ENCODE peak calls at places on chromosomes 1 and 21, in six cellular contexts. L is A549, K is endothelial cell of umbilical vein, A is K562, Y is GM12878, C is HepG2. Q is an unnamed sample.

GRCh38 chr1:55071477-55071876 is 32.1 kb downstream of the PCSK9 start:
- DNase-seq in L (peak), K (peak), A (peak), Y (no peak), C (peak), Q (peak)

GRCh38 chr1:214402583-214403216 is 121.7 kb downstream of the SMYD2 start:
- DNase-seq in L (peak), K (peak), A (no peak), Y (no peak), C (no peak), Q (no peak)

GRCh38 chr1:190754769-190755168 is 277.1 kb upstream of the BRINP3 start:
- DNase-seq in L (peak), K (peak), A (peak), Y (no peak), C (peak), Q (peak)

GRCh38 chr1:20366766-20367602 is 76.3 kb downstream of the VWA5B1 start:
- DNase-seq in L (peak), K (peak), A (peak), Y (no peak), C (peak), Q (no peak)

GRCh38 chr1:57883145-57883699 is 459.4 kb upstream of the DAB1 start:
- DNase-seq in L (no peak), K (no peak), A (no peak), Y (no peak), C (no peak), Q (no peak)

GRCh38 chr1:226325178-226325577 is 16.2 kb upstream of the LIN9 start:
- DNase-seq in L (peak), K (no peak), A (no peak), Y (no peak), C (no peak), Q (no peak)

GRCh38 chr1:9280015-9280860 is 12.5 kb upstream of the SPSB1 start:
- DNase-seq in L (peak), K (peak), A (peak), Y (no peak), C (peak), Q (peak)

GRCh38 chr1:244964112-244964971 is 100.0 kb upstream of the HNRNPU start:
- DNase-seq in L (peak), K (peak), A (no peak), Y (no peak), C (peak), Q (peak)

GRCh38 chr1:84103197-84103992 is 40.7 kb upstream of the PRKACB start:
- DNase-seq in L (peak), K (peak), A (peak), Y (no peak), C (peak), Q (peak)

GRCh38 chr1:50829010-50829958 is 130.8 kb downstream of the FAF1 start:
- DNase-seq in L (no peak), K (peak), A (no peak), Y (no peak), C (no peak), Q (no peak)

GRCh38 chr1:162019436-162019835 is 4.2 kb downstream of the OLFML2B start:
- DNase-seq in L (no peak), K (no peak), A (no peak), Y (no peak), C (no peak), Q (no peak)

GRCh38 chr1:43975249-43975961 is 645 bp downstream of the ATP6V0B start:
- DNase-seq in L (no peak), K (peak), A (peak), Y (no peak), C (no peak), Q (peak)

GRCh38 chr1:47930215-47930885 is 66.8 kb downstream of the TRABD2B start:
- DNase-seq in L (no peak), K (no peak), A (no peak), Y (no peak), C (no peak), Q (no peak)

GRCh38 chr1:53605181-53605580 is 133.8 kb downstream of the GLIS1 start:
- DNase-seq in L (no peak), K (no peak), A (no peak), Y (no peak), C (no peak), Q (no peak)

GRCh38 chr1:211386931-211387330 is 60.3 kb downstream of the TRAF5 start:
- DNase-seq in L (no peak), K (no peak), A (no peak), Y (no peak), C (no peak), Q (no peak)

GRCh38 chr1:186747661-186748060 is 67.4 kb upstream of the PTGS2 start:
- DNase-seq in L (no peak), K (no peak), A (no peak), Y (no peak), C (no peak), Q (no peak)

GRCh38 chr1:59128784-59129227 is 168.1 kb upstream of the FGGY start:
- DNase-seq in L (no peak), K (peak), A (no peak), Y (no peak), C (no peak), Q (no peak)

GRCh38 chr1:116111196-116112021 is at the start of gene MAB21L3:
- DNase-seq in L (no peak), K (no peak), A (no peak), Y (peak), C (no peak), Q (no peak)

GRCh38 chr1:91166106-91166712 is 144.4 kb upstream of the ZNF644 start:
- DNase-seq in L (peak), K (peak), A (peak), Y (no peak), C (peak), Q (peak)

GRCh38 chr1:156693858-156694562 is 11.4 kb downstream of the CRABP2 start:
- DNase-seq in L (peak), K (no peak), A (peak), Y (no peak), C (no peak), Q (no peak)

GRCh38 chr1:180632326-180633088 is 685 bp downstream of the XPR1 start:
- DNase-seq in L (peak), K (peak), A (peak), Y (no peak), C (peak), Q (no peak)

GRCh38 chr1:109655624-109656519 is at the start of gene GSTM4:
- DNase-seq in L (peak), K (peak), A (peak), Y (peak), C (peak), Q (peak)

GRCh38 chr21:37986751-37987399 is 70.6 kb upstream of the KCNJ6 start:
- DNase-seq in L (peak), K (no peak), A (no peak), Y (no peak), C (no peak), Q (no peak)

GRCh38 chr1:112265946-112266345 is 130.1 kb upstream of the CTTNBP2NL start:
- DNase-seq in L (no peak), K (no peak), A (no peak), Y (no peak), C (no peak), Q (no peak)

GRCh38 chr1:228101994-228102790 is 933 bp downstream of the C1orf35 start:
- DNase-seq in L (peak), K (peak), A (peak), Y (no peak), C (no peak), Q (peak)

GRCh38 chr1:201280884-201281283 is 2.4 kb upstream of the PKP1 start:
- DNase-seq in L (no peak), K (no peak), A (no peak), Y (no peak), C (no peak), Q (no peak)

GRCh38 chr1:204404629-204405028 is 7.0 kb downstream of the PPP1R15B start:
- DNase-seq in L (no peak), K (no peak), A (no peak), Y (no peak), C (peak), Q (no peak)

GRCh38 chr1:3775498-3776230 is 3.1 kb downstream of the SMIM1 start:
- DNase-seq in L (peak), K (no peak), A (peak), Y (no peak), C (peak), Q (peak)

GRCh38 chr1:26913389-26913753 is 404 bp downstream of the NR0B2 start:
- DNase-seq in L (no peak), K (no peak), A (peak), Y (no peak), C (no peak), Q (no peak)

GRCh38 chr1:206004821-206005220 is 1.6 kb upstream of the RAB7B start:
- DNase-seq in L (no peak), K (no peak), A (no peak), Y (no peak), C (no peak), Q (no peak)

GRCh38 chr1:175035860-175036259 is 12.6 kb upstream of the MRPS14 start:
- DNase-seq in L (no peak), K (no peak), A (no peak), Y (no peak), C (no peak), Q (no peak)

GRCh38 chr1:206705187-206705586 is 20.5 kb downstream of the MAPKAPK2 start:
- DNase-seq in L (no peak), K (no peak), A (peak), Y (no peak), C (no peak), Q (no peak)

GRCh38 chr1:160326393-160326792 is 16.7 kb downstream of the COPA start:
- DNase-seq in L (no peak), K (no peak), A (no peak), Y (no peak), C (no peak), Q (peak)

GRCh38 chr1:192860478-192861185 is 51.8 kb downstream of the RGS2 start:
- DNase-seq in L (no peak), K (no peak), A (no peak), Y (no peak), C (no peak), Q (no peak)

GRCh38 chr1:54851406-54851805 is 35.6 kb downstream of the DHCR24 start:
- DNase-seq in L (no peak), K (no peak), A (no peak), Y (no peak), C (no peak), Q (no peak)

GRCh38 chr1:18926315-18927081 is 24.1 kb upstream of the ALDH4A1 start:
- DNase-seq in L (peak), K (peak), A (peak), Y (peak), C (no peak), Q (peak)

GRCh38 chr1:28173151-28173979 is 3.1 kb downstream of the PTAFR start:
- DNase-seq in L (no peak), K (no peak), A (no peak), Y (no peak), C (peak), Q (no peak)

GRCh38 chr1:18940303-18941020 is 16.0 kb downstream of the IFFO2 start:
- DNase-seq in L (no peak), K (no peak), A (no peak), Y (no peak), C (no peak), Q (no peak)

GRCh38 chr1:110606784-110607662 is 865 bp upstream of the KCNA2 start:
- DNase-seq in L (no peak), K (peak), A (no peak), Y (no peak), C (no peak), Q (no peak)

GRCh38 chr1:197924516-197925123 is 7.4 kb downstream of the LHX9 start:
- DNase-seq in L (peak), K (peak), A (peak), Y (no peak), C (peak), Q (peak)

GRCh38 chr1:98045211-98046030 is 124.6 kb upstream of the DPYD start:
- DNase-seq in L (peak), K (peak), A (no peak), Y (no peak), C (no peak), Q (no peak)

GRCh38 chr1:98044071-98044697 is 123.3 kb upstream of the DPYD start:
- DNase-seq in L (no peak), K (peak), A (no peak), Y (no peak), C (no peak), Q (no peak)

GRCh38 chr1:98044766-98045165 is 123.9 kb upstream of the DPYD start:
- DNase-seq in L (no peak), K (peak), A (no peak), Y (no peak), C (no peak), Q (no peak)

GRCh38 chr1:98048234-98048633 is 127.4 kb upstream of the DPYD start:
- DNase-seq in L (peak), K (peak), A (peak), Y (no peak), C (peak), Q (peak)

DNA sequence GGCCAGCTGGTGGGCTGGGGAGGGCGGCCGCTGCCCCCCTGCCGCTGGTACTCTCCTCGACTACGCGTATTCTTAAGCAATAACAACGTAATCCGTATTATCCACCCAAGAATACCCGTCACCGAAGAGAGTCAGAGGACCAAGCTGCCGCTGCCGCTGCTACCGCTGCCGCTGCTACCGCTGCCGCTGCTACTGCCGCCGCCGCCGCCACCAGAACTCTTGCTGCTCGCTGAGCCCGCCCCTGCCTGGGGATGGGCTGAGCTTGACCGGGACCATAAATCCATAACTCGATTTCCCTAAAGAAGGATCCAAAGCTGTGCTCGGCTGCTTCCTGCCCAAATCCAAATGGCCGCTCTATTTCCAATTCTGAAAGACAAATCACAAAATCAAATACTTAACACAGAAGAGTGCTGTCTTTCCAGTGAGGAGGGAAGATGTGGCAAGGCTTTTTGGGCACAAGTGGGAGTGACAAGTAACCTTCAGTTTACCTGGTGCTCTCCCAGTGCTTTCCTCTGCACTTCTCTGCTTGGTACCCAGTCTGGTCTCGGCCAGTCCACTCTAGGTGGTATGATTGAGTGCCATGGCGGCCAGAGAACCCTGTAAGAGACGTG is 125.3 kb upstream of the DPYD start:
- DNase-seq in L (peak), K (peak), A (no peak), Y (no peak), C (no peak), Q (no peak)
- TF ChIP-seq POLR2A in L (peak), K (no peak), A (no peak), Y (no peak), C (no peak), Q (no peak)

DNA sequence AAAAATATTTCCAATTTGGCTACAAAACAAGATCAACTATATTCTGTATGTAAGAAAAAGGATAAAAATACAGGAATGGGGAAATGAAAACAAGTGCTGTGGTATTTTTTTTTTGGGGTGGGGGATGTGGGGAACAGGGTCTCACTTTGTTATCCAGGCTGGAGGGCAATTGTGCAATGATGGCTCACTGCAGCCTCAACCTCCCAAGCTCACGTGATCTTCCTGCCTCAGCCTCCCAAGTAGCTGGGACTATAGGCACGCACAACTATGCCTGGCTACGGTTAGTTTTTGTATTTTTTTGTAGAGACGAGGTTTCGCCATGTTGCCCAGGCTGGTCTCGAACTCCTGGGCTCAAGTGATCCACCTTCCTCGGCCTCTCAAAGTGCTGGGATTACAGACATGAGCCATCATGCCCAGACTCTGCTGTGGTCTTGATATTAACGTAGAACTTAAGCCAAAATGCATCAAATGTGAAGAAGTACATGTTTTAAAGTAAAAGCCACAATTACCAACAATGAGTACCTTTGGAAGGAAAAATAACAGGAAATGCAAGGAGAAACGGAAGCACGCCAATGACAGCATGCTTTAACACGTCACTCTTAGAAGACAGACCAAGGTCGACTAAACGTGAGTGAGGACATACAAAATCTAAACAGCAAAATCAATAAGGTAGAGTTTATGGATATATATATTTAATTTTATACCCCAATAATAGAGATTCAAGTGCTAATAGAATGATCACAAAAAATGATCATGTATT is 8.8 kb upstream of the ABCB10 start:
- DNase-seq in L (no peak), K (no peak), A (no peak), Y (no peak), C (no peak), Q (peak)
- H3K4me3 ChIP-seq in L (no peak), K (no peak), A (no peak), Y (no peak), C (no peak), Q (no peak)

DNA sequence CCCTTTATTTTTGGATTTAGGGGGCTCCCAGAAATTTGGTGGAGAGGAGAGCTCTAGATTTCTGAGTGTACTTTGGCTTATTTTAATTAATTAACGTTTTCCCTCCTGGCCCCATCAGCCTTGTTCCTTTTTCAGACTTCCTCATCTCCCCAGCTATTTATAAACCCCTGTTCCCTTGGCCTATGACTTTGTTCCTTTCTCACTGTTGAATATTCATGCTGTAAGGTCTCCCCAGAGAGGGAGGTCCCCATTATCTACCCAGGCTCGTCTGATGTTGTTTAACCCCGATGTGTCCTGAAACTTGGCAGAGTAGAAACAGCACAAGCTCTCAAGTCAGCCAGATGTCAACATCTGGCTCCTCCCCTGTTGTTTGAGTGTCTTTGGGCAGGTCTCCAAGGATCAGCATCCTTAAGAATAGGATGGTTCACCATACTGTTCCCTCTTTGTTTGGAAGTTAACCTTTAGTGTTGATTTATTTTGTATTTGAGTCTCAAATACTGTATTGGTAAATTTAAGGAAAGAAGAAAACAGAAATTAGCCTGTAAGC is 153.5 kb downstream of the HIVEP3 start:
- DNase-seq in L (no peak), K (no peak), A (no peak), Y (no peak), C (no peak), Q (peak)
- TF ChIP-seq MYC in L (no peak), K (no peak), A (no peak), Y (no peak), C (no peak), Q (no peak)

GRCh38 chr1:2335721-2336475 is 55.5 kb downstream of the MORN1 start:
- DNase-seq in L (no peak), K (no peak), A (no peak), Y (no peak), C (no peak), Q (no peak)
- TF ChIP-seq POLR2A in L (no peak), K (no peak), A (no peak), Y (no peak), C (no peak), Q (no peak)

GRCh38 chr21:43919871-43920801 is 55.1 kb downstream of the AGPAT3 start:
- DNase-seq in L (no peak), K (no peak), A (no peak), Y (peak), C (no peak), Q (no peak)

GRCh38 chr21:43919283-43919682 is 54.3 kb downstream of the AGPAT3 start:
- DNase-seq in L (no peak), K (no peak), A (no peak), Y (no peak), C (no peak), Q (no peak)

GRCh38 chr21:43917515-43918384 is 52.7 kb downstream of the AGPAT3 start:
- DNase-seq in L (no peak), K (no peak), A (peak), Y (peak), C (peak), Q (no peak)

GRCh38 chr21:43916691-43917514 is 51.9 kb downstream of the AGPAT3 start:
- DNase-seq in L (no peak), K (no peak), A (peak), Y (peak), C (no peak), Q (peak)

GRCh38 chr21:43918385-43918947 is 53.4 kb downstream of the AGPAT3 start:
- DNase-seq in L (no peak), K (no peak), A (no peak), Y (no peak), C (no peak), Q (no peak)
- H3K4me3 ChIP-seq in L (no peak), K (no peak), A (no peak), Y (peak), C (no peak), Q (no peak)

GRCh38 chr21:36803801-36804452 is 105.0 kb downstream of the SIM2 start:
- DNase-seq in L (no peak), K (no peak), A (no peak), Y (no peak), C (no peak), Q (no peak)

GRCh38 chr21:36804867-36805611 is 106.1 kb downstream of the SIM2 start:
- DNase-seq in L (no peak), K (no peak), A (no peak), Y (no peak), C (no peak), Q (no peak)

GRCh38 chr21:36803051-36803709 is 104.3 kb downstream of the SIM2 start:
- DNase-seq in L (no peak), K (no peak), A (no peak), Y (no peak), C (no peak), Q (no peak)

GRCh38 chr21:36807421-36808004 is 108.6 kb downstream of the SIM2 start:
- DNase-seq in L (no peak), K (no peak), A (no peak), Y (no peak), C (no peak), Q (no peak)

GRCh38 chr21:36806103-36806502 is 107.2 kb downstream of the SIM2 start:
- DNase-seq in L (no peak), K (no peak), A (no peak), Y (no peak), C (no peak), Q (peak)
- TF ChIP-seq MYC in L (no peak), K (no peak), A (no peak), Y (no peak), C (no peak), Q (no peak)